ENCODE peak calls at places on chromosomes 3 and 15, in five cellular contexts. A, Z, P, O and N are unnamed samples.

GRCh38 chr15:78396976-78397375 is 41.0 kb upstream of the IREB2 start:
- DNase-seq in O (no peak), A (peak; percentile 50), Z (no peak), P (peak; percentile 69), N (no peak)

GRCh38 chr3:13147344-13147743 is 74.1 kb upstream of the IQSEC1 start:
- DNase-seq in O (no peak), Z (no peak), P (no peak), A (no peak), N (no peak)

GRCh38 chr3:190862209-190863118 is at the start of gene GMNC:
- DNase-seq in A (peak; percentile 87), P (peak; percentile 70), O (peak; percentile 54), Z (no peak), N (peak; percentile 8)

GRCh38 chr3:156615592-156616173 is 58.7 kb upstream of the TIPARP start:
- DNase-seq in P (no peak), A (peak; percentile 65), Z (no peak), O (peak; percentile 76), N (no peak)

GRCh38 chr15:100588638-100589242 is 13.2 kb downstream of the LINS1 start:
- DNase-seq in A (peak; percentile 50), P (no peak), O (no peak), Z (no peak), N (no peak)

GRCh38 chr3:48599077-48599501 is 4.0 kb upstream of the COL7A1 start:
- DNase-seq in P (no peak), Z (no peak), O (no peak), A (no peak), N (no peak)

GRCh38 chr3:184596233-184596632 is 34.6 kb downstream of the EPHB3 start:
- DNase-seq in O (no peak), P (no peak), Z (no peak), A (no peak), N (no peak)

GRCh38 chr15:76058714-76059319 is 968 bp upstream of the TMEM266 start:
- DNase-seq in Z (no peak), P (peak; percentile 42), A (peak; percentile 55), O (no peak), N (peak; percentile 23)

GRCh38 chr15:69524296-69524695 is 71.7 kb downstream of the RPLP1 start:
- DNase-seq in Z (no peak), P (no peak), A (no peak), O (no peak), N (no peak)

GRCh38 chr3:12143949-12144504 is 14.7 kb downstream of the TIMP4 start:
- DNase-seq in Z (no peak), P (no peak), A (no peak), O (peak; percentile 77), N (no peak)